ENCODE peak calls at places on chromosomes 4 and X, in six cellular contexts. M, G, L, U, K and N are unnamed samples.
A peak's percentile ranks its signal among the peaks of the same experiment; 100 is the strongest.

GRCh38 chr4:100174985-100175383 is 15.3 kb downstream of the DDIT4L start:
- DNase-seq in M (no peak), G (no peak), L (no peak), U (no peak), K (no peak), N (no peak)

GRCh38 chr4:79982587-79983327 is 90.3 kb downstream of the ANTXR2 start:
- DNase-seq in M (no peak), G (no peak), L (no peak), U (no peak), K (no peak), N (no peak)

GRCh38 chr4:160880186-160880585 is 1283.6 kb downstream of the FSTL5 start:
- DNase-seq in M (no peak), G (no peak), L (no peak), U (no peak), K (no peak), N (no peak)

GRCh38 chr4:82201805-82202636 is 171.8 kb downstream of the HNRNPD start:
- DNase-seq in M (peak; percentile 68), G (no peak), L (peak; percentile 2), U (peak; percentile 54), K (peak; percentile 62), N (no peak)

GRCh38 chrX:133726211-133726630 is 259.2 kb downstream of the GPC3 start:
- DNase-seq in M (no peak), G (peak; percentile 18), L (peak; percentile 41), U (no peak), K (peak; percentile 41), N (no peak)

GRCh38 chr4:22515888-22516541 is at the start of gene ADGRA3:
- DNase-seq in M (peak; percentile 76), G (peak; percentile 50), L (no peak), U (no peak), K (peak; percentile 73), N (peak; percentile 40)

GRCh38 chrX:120463241-120463640 is 5.9 kb downstream of the LAMP2 start:
- DNase-seq in M (no peak), G (no peak), L (no peak), U (no peak), K (no peak), N (peak; percentile 40)

GRCh38 chr4:150679018-150679766 is 97.2 kb downstream of the MAB21L2 start:
- DNase-seq in M (no peak), G (no peak), L (no peak), U (no peak), K (no peak), N (no peak)

GRCh38 chrX:102833136-102833535 is 103.9 kb upstream of the RAB40AL start:
- DNase-seq in M (no peak), G (no peak), L (no peak), U (no peak), K (no peak), N (no peak)

GRCh38 chrX:140664939-140665338 is 44.6 kb upstream of the LINC00632 start:
- DNase-seq in M (no peak), G (peak; percentile 1), L (no peak), U (no peak), K (no peak), N (no peak)

GRCh38 chr4:163587867-163588266 is 93.4 kb downstream of the TMA16 start:
- DNase-seq in M (no peak), G (no peak), L (no peak), U (no peak), K (no peak), N (no peak)

GRCh38 chr4:185171373-185172071 is 28.5 kb downstream of the SLC25A4 start:
- DNase-seq in M (no peak), G (no peak), L (no peak), U (no peak), K (no peak), N (no peak)

GRCh38 chr4:154911097-154911496 is 130.0 kb downstream of the RBM46 start:
- DNase-seq in M (peak; percentile 7), G (no peak), L (no peak), U (no peak), K (no peak), N (no peak)

GRCh38 chrX:124392794-124393193 is 46.4 kb downstream of the SH2D1A start:
- DNase-seq in M (no peak), G (no peak), L (no peak), U (no peak), K (no peak), N (no peak)

GRCh38 chrX:1618689-1619088 is 3.8 kb downstream of the ASMT start:
- DNase-seq in M (no peak), G (no peak), L (no peak), U (no peak), K (no peak), N (no peak)

GRCh38 chrX:140040397-140040796 is 75.1 kb upstream of the CXorf66 start:
- DNase-seq in M (no peak), G (no peak), L (no peak), U (no peak), K (peak; percentile 38), N (no peak)

GRCh38 chr4:30429813-30430466 is 290.2 kb upstream of the PCDH7 start:
- DNase-seq in M (no peak), G (no peak), L (no peak), U (no peak), K (no peak), N (no peak)

GRCh38 chr4:105631818-105632400 is 76.6 kb downstream of the INTS12 start:
- DNase-seq in M (no peak), G (no peak), L (no peak), U (no peak), K (no peak), N (no peak)

GRCh38 chrX:49282647-49283011 is 13.0 kb downstream of the PPP1R3F start:
- DNase-seq in M (no peak), G (no peak), L (no peak), U (no peak), K (no peak), N (no peak)

GRCh38 chr4:89344571-89344970 is 37.0 kb upstream of the GPRIN3 start:
- DNase-seq in M (no peak), G (no peak), L (no peak), U (no peak), K (no peak), N (no peak)

GRCh38 chr4:113004655-113005054 is 44.8 kb upstream of the ANK2 start:
- DNase-seq in M (no peak), G (no peak), L (no peak), U (no peak), K (no peak), N (no peak)

GRCh38 chr4:82469776-82470345 is 39.5 kb downstream of the ENOPH1 start:
- DNase-seq in M (no peak), G (no peak), L (no peak), U (no peak), K (no peak), N (no peak)

GRCh38 chrX:24925430-24925829 is 90.3 kb downstream of the ARX start:
- DNase-seq in M (no peak), G (no peak), L (no peak), U (no peak), K (no peak), N (no peak)

GRCh38 chr4:6955261-6955911 is 45.8 kb downstream of the TBC1D14 start:
- DNase-seq in M (no peak), G (no peak), L (no peak), U (no peak), K (no peak), N (no peak)

GRCh38 chr4:120921456-120922389 is 803 bp downstream of the PRDM5 start:
- DNase-seq in M (peak; percentile 66), G (peak; percentile 45), L (no peak), U (peak; percentile 4), K (peak; percentile 43), N (peak; percentile 19)

GRCh38 chr4:181807771-181808170 is 435.4 kb upstream of the TENM3 start:
- DNase-seq in M (no peak), G (no peak), L (no peak), U (no peak), K (no peak), N (no peak)

GRCh38 chr4:40912455-40913055 is 162.8 kb downstream of the NSUN7 start:
- DNase-seq in M (no peak), G (no peak), L (no peak), U (no peak), K (no peak), N (no peak)

GRCh38 chr4:143482753-143483362 is 30.6 kb upstream of the SMARCA5 start:
- DNase-seq in M (peak; percentile 35), G (peak; percentile 9), L (peak; percentile 31), U (no peak), K (peak; percentile 24), N (peak; percentile 50)

GRCh38 chrX:68443155-68443868 is 10.0 kb upstream of the OPHN1 start:
- DNase-seq in M (no peak), G (no peak), L (no peak), U (no peak), K (peak; percentile 40), N (no peak)

GRCh38 chrX:65932173-65933084 is 107.5 kb downstream of the VSIG4 start:
- DNase-seq in M (no peak), G (no peak), L (no peak), U (no peak), K (peak; percentile 70), N (no peak)

GRCh38 chrX:43586855-43587254 is 69.2 kb upstream of the MAOA start:
- DNase-seq in M (no peak), G (no peak), L (no peak), U (no peak), K (no peak), N (no peak)

GRCh38 chr4:40055379-40055872 is 1.2 kb upstream of the N4BP2 start:
- DNase-seq in M (no peak), G (no peak), L (no peak), U (no peak), K (no peak), N (no peak)

GRCh38 chr4:38804654-38805295 is at the start of gene TLR1:
- DNase-seq in M (no peak), G (no peak), L (peak; percentile 46), U (no peak), K (no peak), N (no peak)

GRCh38 chr4:1177274-1178141 is 5.1 kb upstream of the SPON2 start:
- DNase-seq in M (no peak), G (no peak), L (no peak), U (no peak), K (no peak), N (no peak)

GRCh38 chr4:140645614-140646412 is 77.1 kb upstream of the UCP1 start:
- DNase-seq in M (no peak), G (no peak), L (no peak), U (no peak), K (no peak), N (no peak)